ENCODE peak calls at places on chromosomes 7 and 10, in nine cellular contexts. One of them, this sample, is unnamed.

GRCh38 chr10:63605568-63605967 is 84.4 kb downstream of the REEP3 start:
- DNase-seq in NCI-H1417: no peak
- DNase-seq in activated T-cell treated with anti-CD3 and anti-CD28 coated beads for 24 hours: no peak
- DNase-seq in RPMI7951: peak
- DNase-seq in heart left ventricle: no peak
- DNase-seq in foreskin keratinocyte: no peak
- DNase-seq in kidney tubule cell: peak
- DNase-seq in progenitor cell of endocrine pancreas: no peak
- DNase-seq in HFFc6: no peak
- DNase-seq in this sample: no peak

GRCh38 chr10:86229811-86230409 is 136.7 kb downstream of the GRID1 start:
- DNase-seq in NCI-H1417: no peak
- DNase-seq in activated T-cell treated with anti-CD3 and anti-CD28 coated beads for 24 hours: no peak
- DNase-seq in RPMI7951: no peak
- DNase-seq in heart left ventricle: no peak
- DNase-seq in foreskin keratinocyte: no peak
- DNase-seq in kidney tubule cell: no peak
- DNase-seq in progenitor cell of endocrine pancreas: no peak
- DNase-seq in HFFc6: no peak
- DNase-seq in this sample: no peak

GRCh38 chr7:54201501-54201900 is 340.7 kb upstream of the VSTM2A start:
- DNase-seq in NCI-H1417: no peak
- DNase-seq in activated T-cell treated with anti-CD3 and anti-CD28 coated beads for 24 hours: no peak
- DNase-seq in RPMI7951: no peak
- DNase-seq in heart left ventricle: no peak
- DNase-seq in foreskin keratinocyte: no peak
- DNase-seq in kidney tubule cell: no peak
- DNase-seq in progenitor cell of endocrine pancreas: no peak
- DNase-seq in HFFc6: no peak
- DNase-seq in this sample: no peak

GRCh38 chr10:91935886-91936285 is 12.3 kb downstream of the BTAF1 start:
- DNase-seq in NCI-H1417: no peak
- DNase-seq in activated T-cell treated with anti-CD3 and anti-CD28 coated beads for 24 hours: no peak
- DNase-seq in RPMI7951: no peak
- DNase-seq in heart left ventricle: no peak
- DNase-seq in foreskin keratinocyte: peak
- DNase-seq in kidney tubule cell: peak
- DNase-seq in progenitor cell of endocrine pancreas: no peak
- DNase-seq in HFFc6: no peak
- DNase-seq in this sample: no peak

GRCh38 chr7:34430456-34430855 is 227.6 kb upstream of the NPSR1 start:
- DNase-seq in NCI-H1417: peak
- DNase-seq in activated T-cell treated with anti-CD3 and anti-CD28 coated beads for 24 hours: no peak
- DNase-seq in RPMI7951: peak
- DNase-seq in heart left ventricle: no peak
- DNase-seq in foreskin keratinocyte: peak
- DNase-seq in kidney tubule cell: peak
- DNase-seq in progenitor cell of endocrine pancreas: no peak
- DNase-seq in HFFc6: peak
- DNase-seq in this sample: no peak

GRCh38 chr7:99624487-99624886 is 7.7 kb downstream of the ZSCAN25 start:
- DNase-seq in NCI-H1417: no peak
- DNase-seq in activated T-cell treated with anti-CD3 and anti-CD28 coated beads for 24 hours: peak
- DNase-seq in RPMI7951: no peak
- DNase-seq in heart left ventricle: no peak
- DNase-seq in foreskin keratinocyte: no peak
- DNase-seq in kidney tubule cell: no peak
- DNase-seq in progenitor cell of endocrine pancreas: no peak
- DNase-seq in HFFc6: no peak
- DNase-seq in this sample: no peak

GRCh38 chr10:43417950-43418768 is 9.2 kb upstream of the HNRNPF start:
- DNase-seq in NCI-H1417: no peak
- DNase-seq in activated T-cell treated with anti-CD3 and anti-CD28 coated beads for 24 hours: no peak
- DNase-seq in RPMI7951: peak
- DNase-seq in heart left ventricle: no peak
- DNase-seq in foreskin keratinocyte: no peak
- DNase-seq in kidney tubule cell: no peak
- DNase-seq in progenitor cell of endocrine pancreas: no peak
- DNase-seq in HFFc6: no peak
- DNase-seq in this sample: no peak

GRCh38 chr7:130844811-130845580 is 111.0 kb upstream of the KLF14 start:
- DNase-seq in NCI-H1417: no peak
- DNase-seq in activated T-cell treated with anti-CD3 and anti-CD28 coated beads for 24 hours: no peak
- DNase-seq in RPMI7951: peak
- DNase-seq in heart left ventricle: no peak
- DNase-seq in foreskin keratinocyte: peak
- DNase-seq in kidney tubule cell: peak
- DNase-seq in progenitor cell of endocrine pancreas: no peak
- DNase-seq in HFFc6: peak
- DNase-seq in this sample: no peak

GRCh38 chr10:123800299-123800698 is 91.3 kb downstream of the CPXM2 start:
- DNase-seq in NCI-H1417: no peak
- DNase-seq in activated T-cell treated with anti-CD3 and anti-CD28 coated beads for 24 hours: no peak
- DNase-seq in RPMI7951: peak
- DNase-seq in heart left ventricle: no peak
- DNase-seq in foreskin keratinocyte: peak
- DNase-seq in kidney tubule cell: peak
- DNase-seq in progenitor cell of endocrine pancreas: no peak
- DNase-seq in HFFc6: peak
- DNase-seq in this sample: no peak

GRCh38 chr7:80942261-80943041 is 23.6 kb upstream of the SEMA3C start:
- DNase-seq in NCI-H1417: no peak
- DNase-seq in activated T-cell treated with anti-CD3 and anti-CD28 coated beads for 24 hours: no peak
- DNase-seq in RPMI7951: peak
- DNase-seq in heart left ventricle: peak
- DNase-seq in foreskin keratinocyte: peak
- DNase-seq in kidney tubule cell: peak
- DNase-seq in progenitor cell of endocrine pancreas: no peak
- DNase-seq in HFFc6: peak
- DNase-seq in this sample: no peak

This sample was measured in NCI-H1105 treated with DMSO at 0.1 percent for 48 hours.